ENCODE peak calls at places on chromosome 4, in eight cellular contexts. O, X, E, Q, Y, T, W and L are unnamed samples.

GRCh38 chr4:7418131-7418943 is 16.4 kb downstream of the PSAPL1 start:
- DNase-seq in E (no peak), Q (no peak), W (no peak), X (no peak), Y (no peak), T (no peak), O (no peak), L (no peak)

GRCh38 chr4:100742045-100742444 is 224.2 kb upstream of the EMCN start:
- DNase-seq in E (no peak), Q (no peak), W (no peak), Y (no peak), O (no peak), T (peak; percentile 19), X (peak; percentile 81), L (no peak)

GRCh38 chr4:97404876-97405523 is 738.3 kb downstream of the STPG2 start:
- DNase-seq in X (peak; percentile 21), T (no peak), O (no peak), E (no peak), Y (no peak), W (no peak), Q (no peak), L (no peak)

GRCh38 chr4:121253961-121254360 is 89.8 kb upstream of the TNIP3 start:
- DNase-seq in X (no peak), Y (no peak), W (no peak), Q (no peak), O (no peak), E (no peak), T (no peak), L (no peak)

GRCh38 chr4:78004270-78004669 is 52.9 kb upstream of the FRAS1 start:
- DNase-seq in O (no peak), W (no peak), E (no peak), X (peak; percentile 56), Y (no peak), T (no peak), Q (no peak), L (no peak)

GRCh38 chr4:176753049-176753448 is 39.7 kb downstream of the VEGFC start:
- DNase-seq in W (no peak), Q (no peak), X (peak; percentile 46), E (no peak), T (peak; percentile 95), Y (no peak), O (peak; percentile 80), L (peak; percentile 81)

GRCh38 chr4:138724530-138724929 is 291.1 kb upstream of the NOCT start:
- DNase-seq in Y (no peak), Q (no peak), T (no peak), E (no peak), W (no peak), X (no peak), O (no peak), L (no peak)

GRCh38 chr4:8896506-8896905 is 24.9 kb upstream of the HMX1 start:
- DNase-seq in Y (no peak), O (no peak), W (no peak), E (no peak), T (no peak), Q (no peak), X (no peak), L (no peak)

GRCh38 chr4:105179539-105180401 is 33.1 kb downstream of the TET2 start:
- DNase-seq in Y (no peak), Q (no peak), W (no peak), O (no peak), X (no peak), T (peak; percentile 32), E (no peak), L (no peak)

GRCh38 chr4:3408793-3409330 is 32.9 kb upstream of the HGFAC start:
- DNase-seq in X (no peak), T (no peak), O (no peak), Y (no peak), E (no peak), Q (no peak), W (no peak), L (no peak)

GRCh38 chr4:74548561-74548960 is 103.6 kb downstream of the AREG start:
- DNase-seq in X (no peak), W (no peak), Q (no peak), Y (no peak), O (no peak), T (no peak), E (no peak), L (no peak)

GRCh38 chr4:185504098-185505047 is 30.9 kb downstream of the PDLIM3 start:
- DNase-seq in Q (no peak), T (peak; percentile 75), X (no peak), O (no peak), E (no peak), Y (no peak), W (no peak), L (no peak)

GRCh38 chr4:101475246-101475645 is 127.9 kb upstream of the PPP3CA start:
- DNase-seq in O (no peak), Y (no peak), T (no peak), Q (no peak), X (no peak), E (no peak), W (no peak), L (no peak)

GRCh38 chr4:66182651-66183050 is 512.4 kb upstream of the EPHA5 start:
- DNase-seq in Y (no peak), E (no peak), X (no peak), O (no peak), T (no peak), Q (no peak), W (no peak), L (no peak)

GRCh38 chr4:8648816-8649630 is 56.5 kb downstream of the CPZ start:
- DNase-seq in X (no peak), E (no peak), W (no peak), O (no peak), Y (no peak), Q (no peak), T (no peak), L (no peak)